ENCODE peak calls at places on chromosomes 6 and 20, in eight cellular contexts. S is T-helper 17 cell; P is activated CD4-positive, alpha-beta T cell treated with anti-CD3 and anti-CD28 coated beads for 1 hour; M is Karpas-422; H is stimulated activated effector memory CD8-positive, alpha-beta T cell treated with anti-CD3 and anti-CD28 coated beads, Interleukin-12 subunit alpha, Interleukin-12 subunit beta, amount 100 ng/mL, for 72 hours; G is amygdala; V is anterior cingulate cortex; I is ELR. C is an unnamed sample.

GRCh38 chr20:23414526-23415188 is 6.6 kb downstream of the NAPB start:
- DNase-seq in I (no peak), M (no peak), S (no peak), H (no peak), P (no peak), V (no peak), G (no peak), C (no peak)

GRCh38 chr20:22770240-22770800 is 185.9 kb upstream of the FOXA2 start:
- DNase-seq in V (no peak), G (no peak), P (no peak), S (no peak), H (no peak), M (no peak), I (no peak), C (no peak)

GRCh38 chr6:105596284-105596755 is 193.4 kb upstream of the PREP start:
- DNase-seq in S (no peak), M (no peak), I (peak), V (no peak), H (no peak), G (no peak), P (no peak), C (peak)

GRCh38 chr6:99836471-99836870 is 157.6 kb downstream of the MCHR2 start:
- DNase-seq in H (no peak), V (no peak), I (no peak), G (no peak), P (no peak), S (no peak), M (no peak), C (no peak)

GRCh38 chr6:41638002-41638800 is at the start of gene MDFI:
- DNase-seq in V (no peak), I (no peak), M (no peak), S (no peak), H (no peak), G (no peak), P (no peak), C (peak)

GRCh38 chr6:87259791-87260190 is 62.6 kb upstream of the SMIM8 start:
- DNase-seq in V (no peak), H (no peak), P (no peak), G (no peak), I (no peak), S (no peak), M (no peak), C (no peak)

GRCh38 chr6:111486921-111487320 is 3.9 kb upstream of the REV3L start:
- DNase-seq in V (no peak), S (peak), G (no peak), H (no peak), I (no peak), M (peak), P (no peak), C (no peak)

GRCh38 chr6:4912559-4912958 is 91.3 kb downstream of the RPP40 start:
- DNase-seq in H (no peak), P (no peak), I (peak), V (no peak), M (no peak), G (no peak), S (no peak), C (no peak)

GRCh38 chr6:43254138-43254817 is 11.0 kb downstream of the TTBK1 start:
- DNase-seq in H (no peak), G (no peak), I (no peak), S (no peak), P (no peak), V (no peak), M (no peak), C (no peak)

GRCh38 chr6:31462026-31462963 is 35.6 kb upstream of the MICB start:
- DNase-seq in V (no peak), H (no peak), S (no peak), I (peak), P (no peak), M (no peak), G (no peak), C (peak)

GRCh38 chr6:116507324-116507723 is 4.1 kb upstream of the CALHM5 start:
- DNase-seq in S (no peak), M (no peak), G (no peak), P (no peak), I (peak), V (no peak), H (no peak), C (no peak)

GRCh38 chr6:158662607-158663464 is 13.0 kb downstream of the SYTL3 start:
- DNase-seq in M (no peak), H (no peak), S (no peak), V (no peak), P (no peak), I (no peak), G (no peak), C (no peak)

GRCh38 chr6:30884521-30885480 is 482 bp downstream of the DDR1 start:
- DNase-seq in M (peak), V (no peak), I (peak), S (no peak), H (peak), P (peak), G (peak), C (peak)

GRCh38 chr20:41317536-41318270 is at the start of gene ZHX3:
- DNase-seq in S (peak), I (peak), G (peak), P (peak), V (peak), H (peak), M (peak), C (peak)

GRCh38 chr20:13995841-13996240 is 525 bp downstream of the MACROD2 start:
- DNase-seq in P (no peak), H (no peak), M (no peak), G (peak), S (no peak), I (no peak), V (no peak), C (peak)

GRCh38 chr6:154994881-154995240 is 254 bp upstream of the TIAM2 start:
- DNase-seq in M (no peak), V (no peak), I (no peak), G (no peak), S (no peak), P (no peak), H (no peak), C (no peak)

GRCh38 chr6:11224966-11225463 is 7.5 kb downstream of the NEDD9 start:
- DNase-seq in H (peak), V (no peak), S (no peak), M (no peak), I (no peak), G (no peak), P (no peak), C (peak)

GRCh38 chr6:167705211-167705750 is 121.4 kb upstream of the AFDN start:
- DNase-seq in M (no peak), V (no peak), P (no peak), G (no peak), I (no peak), S (no peak), H (no peak), C (no peak)

GRCh38 chr20:1883986-1884385 is 11.2 kb upstream of the SIRPA start:
- DNase-seq in V (peak), S (no peak), I (no peak), G (no peak), M (no peak), P (no peak), H (no peak), C (no peak)

GRCh38 chr20:32368930-32369329 is 10.8 kb downstream of the ASXL1 start:
- DNase-seq in S (no peak), H (no peak), M (peak), G (no peak), V (no peak), I (peak), P (no peak), C (no peak)

GRCh38 chr20:59948828-59949720 is 8.9 kb downstream of the FAM217B start:
- DNase-seq in S (no peak), P (no peak), H (no peak), M (peak), V (no peak), I (peak), G (no peak), C (peak)

GRCh38 chr6:145729887-145730286 is 5.4 kb downstream of the EPM2A start:
- DNase-seq in G (no peak), H (no peak), I (no peak), S (no peak), V (no peak), M (no peak), P (no peak), C (no peak)

GRCh38 chr6:31729979-31730630 is 1.0 kb upstream of the DDAH2 start:
- DNase-seq in G (peak), H (peak), V (peak), M (peak), I (peak), S (peak), P (peak), C (peak)

GRCh38 chr6:41546866-41547798 is 951 bp downstream of the FOXP4 start:
- DNase-seq in H (peak), P (no peak), V (no peak), I (peak), S (no peak), G (no peak), M (peak), C (peak)

GRCh38 chr6:121867095-121867494 is 431.6 kb downstream of the GJA1 start:
- DNase-seq in V (no peak), P (no peak), G (no peak), S (no peak), M (no peak), I (no peak), H (no peak), C (no peak)

C was measured in dermis blood vessel endothelial cell.